ENCODE peak calls at places on chromosomes 2 and 18, in eight cellular contexts. One of them, this sample, is unnamed.

GRCh38 chr2:37652199-37652640 is 19.2 kb downstream of the CDC42EP3 start:
- DNase-seq in skeletal muscle cell: peak
- DNase-seq in activated CD8-positive, alpha-beta T cell treated with anti-CD3 and anti-CD28 coated beads, Interleukin-2, amount 10 ng/mL, durations not matched to agents 7 days and 5 days: no peak
- DNase-seq in Calu3: no peak
- DNase-seq in hepatic stellate cell: peak
- DNase-seq in stimulated activated CD4-positive, alpha-beta T cell treated with anti-CD3 and anti-CD28 coated beads, Interleukin-15, amount 100 ng/mL, for 24 hours: no peak
- DNase-seq in naive thymus-derived CD8-positive, alpha-beta T cell: no peak
- DNase-seq in transverse colon: no peak
- DNase-seq in this sample: peak

GRCh38 chr2:39568561-39569006 is 97.1 kb upstream of the TMEM178A start:
- DNase-seq in skeletal muscle cell: peak
- DNase-seq in activated CD8-positive, alpha-beta T cell treated with anti-CD3 and anti-CD28 coated beads, Interleukin-2, amount 10 ng/mL, durations not matched to agents 7 days and 5 days: no peak
- DNase-seq in Calu3: no peak
- DNase-seq in hepatic stellate cell: peak
- DNase-seq in stimulated activated CD4-positive, alpha-beta T cell treated with anti-CD3 and anti-CD28 coated beads, Interleukin-15, amount 100 ng/mL, for 24 hours: no peak
- DNase-seq in naive thymus-derived CD8-positive, alpha-beta T cell: no peak
- DNase-seq in transverse colon: no peak
- DNase-seq in this sample: peak

GRCh38 chr2:37412201-37412600 is 67.8 kb downstream of the QPCT start:
- DNase-seq in skeletal muscle cell: no peak
- DNase-seq in activated CD8-positive, alpha-beta T cell treated with anti-CD3 and anti-CD28 coated beads, Interleukin-2, amount 10 ng/mL, durations not matched to agents 7 days and 5 days: no peak
- DNase-seq in Calu3: no peak
- DNase-seq in hepatic stellate cell: no peak
- DNase-seq in stimulated activated CD4-positive, alpha-beta T cell treated with anti-CD3 and anti-CD28 coated beads, Interleukin-15, amount 100 ng/mL, for 24 hours: no peak
- DNase-seq in naive thymus-derived CD8-positive, alpha-beta T cell: no peak
- DNase-seq in transverse colon: no peak
- DNase-seq in this sample: no peak

GRCh38 chr18:24791736-24792135 is 331.3 kb downstream of the HRH4 start:
- DNase-seq in skeletal muscle cell: no peak
- DNase-seq in activated CD8-positive, alpha-beta T cell treated with anti-CD3 and anti-CD28 coated beads, Interleukin-2, amount 10 ng/mL, durations not matched to agents 7 days and 5 days: no peak
- DNase-seq in Calu3: no peak
- DNase-seq in hepatic stellate cell: no peak
- DNase-seq in stimulated activated CD4-positive, alpha-beta T cell treated with anti-CD3 and anti-CD28 coated beads, Interleukin-15, amount 100 ng/mL, for 24 hours: no peak
- DNase-seq in naive thymus-derived CD8-positive, alpha-beta T cell: no peak
- DNase-seq in transverse colon: no peak
- DNase-seq in this sample: no peak

GRCh38 chr2:128310094-128310716 is 8.5 kb downstream of the HS6ST1 start:
- DNase-seq in skeletal muscle cell: no peak
- DNase-seq in activated CD8-positive, alpha-beta T cell treated with anti-CD3 and anti-CD28 coated beads, Interleukin-2, amount 10 ng/mL, durations not matched to agents 7 days and 5 days: no peak
- DNase-seq in Calu3: no peak
- DNase-seq in hepatic stellate cell: no peak
- DNase-seq in stimulated activated CD4-positive, alpha-beta T cell treated with anti-CD3 and anti-CD28 coated beads, Interleukin-15, amount 100 ng/mL, for 24 hours: peak
- DNase-seq in naive thymus-derived CD8-positive, alpha-beta T cell: no peak
- DNase-seq in transverse colon: no peak
- DNase-seq in this sample: no peak

GRCh38 chr2:196479350-196479749 is 160.2 kb upstream of the CCDC150 start:
- DNase-seq in skeletal muscle cell: peak
- DNase-seq in activated CD8-positive, alpha-beta T cell treated with anti-CD3 and anti-CD28 coated beads, Interleukin-2, amount 10 ng/mL, durations not matched to agents 7 days and 5 days: no peak
- DNase-seq in Calu3: no peak
- DNase-seq in hepatic stellate cell: peak
- DNase-seq in stimulated activated CD4-positive, alpha-beta T cell treated with anti-CD3 and anti-CD28 coated beads, Interleukin-15, amount 100 ng/mL, for 24 hours: no peak
- DNase-seq in naive thymus-derived CD8-positive, alpha-beta T cell: no peak
- DNase-seq in transverse colon: no peak
- DNase-seq in this sample: peak

GRCh38 chr2:196849895-196850294 is 40.7 kb upstream of the C2orf66 start:
- DNase-seq in skeletal muscle cell: peak
- DNase-seq in activated CD8-positive, alpha-beta T cell treated with anti-CD3 and anti-CD28 coated beads, Interleukin-2, amount 10 ng/mL, durations not matched to agents 7 days and 5 days: no peak
- DNase-seq in Calu3: peak
- DNase-seq in hepatic stellate cell: peak
- DNase-seq in stimulated activated CD4-positive, alpha-beta T cell treated with anti-CD3 and anti-CD28 coated beads, Interleukin-15, amount 100 ng/mL, for 24 hours: no peak
- DNase-seq in naive thymus-derived CD8-positive, alpha-beta T cell: no peak
- DNase-seq in transverse colon: peak
- DNase-seq in this sample: peak

GRCh38 chr2:207819021-207819687 is 49.4 kb upstream of the FZD5 start:
- DNase-seq in skeletal muscle cell: no peak
- DNase-seq in activated CD8-positive, alpha-beta T cell treated with anti-CD3 and anti-CD28 coated beads, Interleukin-2, amount 10 ng/mL, durations not matched to agents 7 days and 5 days: no peak
- DNase-seq in Calu3: peak
- DNase-seq in hepatic stellate cell: no peak
- DNase-seq in stimulated activated CD4-positive, alpha-beta T cell treated with anti-CD3 and anti-CD28 coated beads, Interleukin-15, amount 100 ng/mL, for 24 hours: no peak
- DNase-seq in naive thymus-derived CD8-positive, alpha-beta T cell: no peak
- DNase-seq in transverse colon: no peak
- DNase-seq in this sample: no peak

GRCh38 chr2:63654959-63655358 is 66.2 kb downstream of the MDH1 start:
- DNase-seq in skeletal muscle cell: no peak
- DNase-seq in activated CD8-positive, alpha-beta T cell treated with anti-CD3 and anti-CD28 coated beads, Interleukin-2, amount 10 ng/mL, durations not matched to agents 7 days and 5 days: no peak
- DNase-seq in Calu3: no peak
- DNase-seq in hepatic stellate cell: no peak
- DNase-seq in stimulated activated CD4-positive, alpha-beta T cell treated with anti-CD3 and anti-CD28 coated beads, Interleukin-15, amount 100 ng/mL, for 24 hours: peak
- DNase-seq in naive thymus-derived CD8-positive, alpha-beta T cell: no peak
- DNase-seq in transverse colon: no peak
- DNase-seq in this sample: peak

GRCh38 chr2:132816234-132816633 is 146.2 kb upstream of the LYPD1 start:
- DNase-seq in skeletal muscle cell: no peak
- DNase-seq in activated CD8-positive, alpha-beta T cell treated with anti-CD3 and anti-CD28 coated beads, Interleukin-2, amount 10 ng/mL, durations not matched to agents 7 days and 5 days: no peak
- DNase-seq in Calu3: no peak
- DNase-seq in hepatic stellate cell: no peak
- DNase-seq in stimulated activated CD4-positive, alpha-beta T cell treated with anti-CD3 and anti-CD28 coated beads, Interleukin-15, amount 100 ng/mL, for 24 hours: no peak
- DNase-seq in naive thymus-derived CD8-positive, alpha-beta T cell: no peak
- DNase-seq in transverse colon: no peak
- DNase-seq in this sample: no peak

GRCh38 chr18:7847357-7847756 is 280.2 kb downstream of the PTPRM start:
- DNase-seq in skeletal muscle cell: no peak
- DNase-seq in activated CD8-positive, alpha-beta T cell treated with anti-CD3 and anti-CD28 coated beads, Interleukin-2, amount 10 ng/mL, durations not matched to agents 7 days and 5 days: no peak
- DNase-seq in Calu3: no peak
- DNase-seq in hepatic stellate cell: no peak
- DNase-seq in stimulated activated CD4-positive, alpha-beta T cell treated with anti-CD3 and anti-CD28 coated beads, Interleukin-15, amount 100 ng/mL, for 24 hours: no peak
- DNase-seq in naive thymus-derived CD8-positive, alpha-beta T cell: no peak
- DNase-seq in transverse colon: no peak
- DNase-seq in this sample: no peak

GRCh38 chr2:39902103-39902502 is 123.0 kb upstream of the THUMPD2 start:
- DNase-seq in skeletal muscle cell: peak
- DNase-seq in activated CD8-positive, alpha-beta T cell treated with anti-CD3 and anti-CD28 coated beads, Interleukin-2, amount 10 ng/mL, durations not matched to agents 7 days and 5 days: no peak
- DNase-seq in Calu3: no peak
- DNase-seq in hepatic stellate cell: no peak
- DNase-seq in stimulated activated CD4-positive, alpha-beta T cell treated with anti-CD3 and anti-CD28 coated beads, Interleukin-15, amount 100 ng/mL, for 24 hours: no peak
- DNase-seq in naive thymus-derived CD8-positive, alpha-beta T cell: no peak
- DNase-seq in transverse colon: no peak
- DNase-seq in this sample: peak

GRCh38 chr2:84280873-84281272 is 178.2 kb downstream of the SUCLG1 start:
- DNase-seq in skeletal muscle cell: no peak
- DNase-seq in activated CD8-positive, alpha-beta T cell treated with anti-CD3 and anti-CD28 coated beads, Interleukin-2, amount 10 ng/mL, durations not matched to agents 7 days and 5 days: no peak
- DNase-seq in Calu3: no peak
- DNase-seq in hepatic stellate cell: no peak
- DNase-seq in stimulated activated CD4-positive, alpha-beta T cell treated with anti-CD3 and anti-CD28 coated beads, Interleukin-15, amount 100 ng/mL, for 24 hours: no peak
- DNase-seq in naive thymus-derived CD8-positive, alpha-beta T cell: no peak
- DNase-seq in transverse colon: no peak
- DNase-seq in this sample: no peak

GRCh38 chr18:37254256-37254880 is 311.2 kb downstream of the CELF4 start:
- DNase-seq in skeletal muscle cell: no peak
- DNase-seq in activated CD8-positive, alpha-beta T cell treated with anti-CD3 and anti-CD28 coated beads, Interleukin-2, amount 10 ng/mL, durations not matched to agents 7 days and 5 days: no peak
- DNase-seq in Calu3: no peak
- DNase-seq in hepatic stellate cell: no peak
- DNase-seq in stimulated activated CD4-positive, alpha-beta T cell treated with anti-CD3 and anti-CD28 coated beads, Interleukin-15, amount 100 ng/mL, for 24 hours: no peak
- DNase-seq in naive thymus-derived CD8-positive, alpha-beta T cell: no peak
- DNase-seq in transverse colon: no peak
- DNase-seq in this sample: no peak

GRCh38 chr2:65746919-65747678 is 314.7 kb upstream of the SPRED2 start:
- DNase-seq in skeletal muscle cell: no peak
- DNase-seq in activated CD8-positive, alpha-beta T cell treated with anti-CD3 and anti-CD28 coated beads, Interleukin-2, amount 10 ng/mL, durations not matched to agents 7 days and 5 days: no peak
- DNase-seq in Calu3: no peak
- DNase-seq in hepatic stellate cell: peak
- DNase-seq in stimulated activated CD4-positive, alpha-beta T cell treated with anti-CD3 and anti-CD28 coated beads, Interleukin-15, amount 100 ng/mL, for 24 hours: no peak
- DNase-seq in naive thymus-derived CD8-positive, alpha-beta T cell: no peak
- DNase-seq in transverse colon: no peak
- DNase-seq in this sample: no peak

GRCh38 chr2:162156149-162156548 is 4.1 kb upstream of the GCG start:
- DNase-seq in skeletal muscle cell: no peak
- DNase-seq in activated CD8-positive, alpha-beta T cell treated with anti-CD3 and anti-CD28 coated beads, Interleukin-2, amount 10 ng/mL, durations not matched to agents 7 days and 5 days: no peak
- DNase-seq in Calu3: no peak
- DNase-seq in hepatic stellate cell: no peak
- DNase-seq in stimulated activated CD4-positive, alpha-beta T cell treated with anti-CD3 and anti-CD28 coated beads, Interleukin-15, amount 100 ng/mL, for 24 hours: no peak
- DNase-seq in naive thymus-derived CD8-positive, alpha-beta T cell: no peak
- DNase-seq in transverse colon: no peak
- DNase-seq in this sample: no peak

GRCh38 chr2:218168635-218169462 is 2.1 kb upstream of the CXCR1 start:
- DNase-seq in skeletal muscle cell: no peak
- DNase-seq in activated CD8-positive, alpha-beta T cell treated with anti-CD3 and anti-CD28 coated beads, Interleukin-2, amount 10 ng/mL, durations not matched to agents 7 days and 5 days: peak
- DNase-seq in Calu3: peak
- DNase-seq in hepatic stellate cell: peak
- DNase-seq in stimulated activated CD4-positive, alpha-beta T cell treated with anti-CD3 and anti-CD28 coated beads, Interleukin-15, amount 100 ng/mL, for 24 hours: peak
- DNase-seq in naive thymus-derived CD8-positive, alpha-beta T cell: peak
- DNase-seq in transverse colon: peak
- DNase-seq in this sample: no peak

GRCh38 chr2:165624139-165624803 is 154.8 kb downstream of the CSRNP3 start:
- DNase-seq in skeletal muscle cell: no peak
- DNase-seq in activated CD8-positive, alpha-beta T cell treated with anti-CD3 and anti-CD28 coated beads, Interleukin-2, amount 10 ng/mL, durations not matched to agents 7 days and 5 days: no peak
- DNase-seq in Calu3: no peak
- DNase-seq in hepatic stellate cell: no peak
- DNase-seq in stimulated activated CD4-positive, alpha-beta T cell treated with anti-CD3 and anti-CD28 coated beads, Interleukin-15, amount 100 ng/mL, for 24 hours: no peak
- DNase-seq in naive thymus-derived CD8-positive, alpha-beta T cell: no peak
- DNase-seq in transverse colon: no peak
- DNase-seq in this sample: no peak

GRCh38 chr2:224894356-224894755 is 147.9 kb downstream of the DOCK10 start:
- DNase-seq in skeletal muscle cell: no peak
- DNase-seq in activated CD8-positive, alpha-beta T cell treated with anti-CD3 and anti-CD28 coated beads, Interleukin-2, amount 10 ng/mL, durations not matched to agents 7 days and 5 days: no peak
- DNase-seq in Calu3: no peak
- DNase-seq in hepatic stellate cell: no peak
- DNase-seq in stimulated activated CD4-positive, alpha-beta T cell treated with anti-CD3 and anti-CD28 coated beads, Interleukin-15, amount 100 ng/mL, for 24 hours: no peak
- DNase-seq in naive thymus-derived CD8-positive, alpha-beta T cell: no peak
- DNase-seq in transverse colon: no peak
- DNase-seq in this sample: no peak

GRCh38 chr2:46984642-46985476 is 69.3 kb upstream of the MCFD2 start:
- DNase-seq in skeletal muscle cell: peak
- DNase-seq in activated CD8-positive, alpha-beta T cell treated with anti-CD3 and anti-CD28 coated beads, Interleukin-2, amount 10 ng/mL, durations not matched to agents 7 days and 5 days: peak
- DNase-seq in Calu3: peak
- DNase-seq in hepatic stellate cell: peak
- DNase-seq in stimulated activated CD4-positive, alpha-beta T cell treated with anti-CD3 and anti-CD28 coated beads, Interleukin-15, amount 100 ng/mL, for 24 hours: peak
- DNase-seq in naive thymus-derived CD8-positive, alpha-beta T cell: no peak
- DNase-seq in transverse colon: peak
- DNase-seq in this sample: peak

GRCh38 chr2:19361325-19361990 is 3.0 kb upstream of the OSR1 start:
- DNase-seq in skeletal muscle cell: no peak
- DNase-seq in activated CD8-positive, alpha-beta T cell treated with anti-CD3 and anti-CD28 coated beads, Interleukin-2, amount 10 ng/mL, durations not matched to agents 7 days and 5 days: peak
- DNase-seq in Calu3: peak
- DNase-seq in hepatic stellate cell: no peak
- DNase-seq in stimulated activated CD4-positive, alpha-beta T cell treated with anti-CD3 and anti-CD28 coated beads, Interleukin-15, amount 100 ng/mL, for 24 hours: no peak
- DNase-seq in naive thymus-derived CD8-positive, alpha-beta T cell: no peak
- DNase-seq in transverse colon: peak
- DNase-seq in this sample: no peak

GRCh38 chr2:164840930-164841718 is 499 bp downstream of the COBLL1 start:
- DNase-seq in skeletal muscle cell: peak
- DNase-seq in activated CD8-positive, alpha-beta T cell treated with anti-CD3 and anti-CD28 coated beads, Interleukin-2, amount 10 ng/mL, durations not matched to agents 7 days and 5 days: peak
- DNase-seq in Calu3: peak
- DNase-seq in hepatic stellate cell: peak
- DNase-seq in stimulated activated CD4-positive, alpha-beta T cell treated with anti-CD3 and anti-CD28 coated beads, Interleukin-15, amount 100 ng/mL, for 24 hours: peak
- DNase-seq in naive thymus-derived CD8-positive, alpha-beta T cell: no peak
- DNase-seq in transverse colon: peak
- DNase-seq in this sample: peak

GRCh38 chr2:120222186-120223033 is 790 bp downstream of the TMEM185B start:
- DNase-seq in skeletal muscle cell: no peak
- DNase-seq in activated CD8-positive, alpha-beta T cell treated with anti-CD3 and anti-CD28 coated beads, Interleukin-2, amount 10 ng/mL, durations not matched to agents 7 days and 5 days: no peak
- DNase-seq in Calu3: no peak
- DNase-seq in hepatic stellate cell: no peak
- DNase-seq in stimulated activated CD4-positive, alpha-beta T cell treated with anti-CD3 and anti-CD28 coated beads, Interleukin-15, amount 100 ng/mL, for 24 hours: no peak
- DNase-seq in naive thymus-derived CD8-positive, alpha-beta T cell: no peak
- DNase-seq in transverse colon: peak
- DNase-seq in this sample: no peak

GRCh38 chr2:28616618-28617017 is 120.8 kb downstream of the PLB1 start:
- DNase-seq in skeletal muscle cell: no peak
- DNase-seq in activated CD8-positive, alpha-beta T cell treated with anti-CD3 and anti-CD28 coated beads, Interleukin-2, amount 10 ng/mL, durations not matched to agents 7 days and 5 days: no peak
- DNase-seq in Calu3: no peak
- DNase-seq in hepatic stellate cell: no peak
- DNase-seq in stimulated activated CD4-positive, alpha-beta T cell treated with anti-CD3 and anti-CD28 coated beads, Interleukin-15, amount 100 ng/mL, for 24 hours: no peak
- DNase-seq in naive thymus-derived CD8-positive, alpha-beta T cell: no peak
- DNase-seq in transverse colon: no peak
- DNase-seq in this sample: no peak

GRCh38 chr2:208183937-208184336 is 5.9 kb downstream of the C2orf80 start:
- DNase-seq in skeletal muscle cell: no peak
- DNase-seq in activated CD8-positive, alpha-beta T cell treated with anti-CD3 and anti-CD28 coated beads, Interleukin-2, amount 10 ng/mL, durations not matched to agents 7 days and 5 days: no peak
- DNase-seq in Calu3: no peak
- DNase-seq in hepatic stellate cell: no peak
- DNase-seq in stimulated activated CD4-positive, alpha-beta T cell treated with anti-CD3 and anti-CD28 coated beads, Interleukin-15, amount 100 ng/mL, for 24 hours: no peak
- DNase-seq in naive thymus-derived CD8-positive, alpha-beta T cell: no peak
- DNase-seq in transverse colon: no peak
- DNase-seq in this sample: no peak

GRCh38 chr2:233244818-233245217 is 6.7 kb upstream of the ATG16L1 start:
- DNase-seq in skeletal muscle cell: no peak
- DNase-seq in activated CD8-positive, alpha-beta T cell treated with anti-CD3 and anti-CD28 coated beads, Interleukin-2, amount 10 ng/mL, durations not matched to agents 7 days and 5 days: no peak
- DNase-seq in Calu3: no peak
- DNase-seq in hepatic stellate cell: no peak
- DNase-seq in stimulated activated CD4-positive, alpha-beta T cell treated with anti-CD3 and anti-CD28 coated beads, Interleukin-15, amount 100 ng/mL, for 24 hours: no peak
- DNase-seq in naive thymus-derived CD8-positive, alpha-beta T cell: no peak
- DNase-seq in transverse colon: no peak
- DNase-seq in this sample: no peak

GRCh38 chr18:27685807-27686412 is 491.0 kb downstream of the CDH2 start:
- DNase-seq in skeletal muscle cell: no peak
- DNase-seq in activated CD8-positive, alpha-beta T cell treated with anti-CD3 and anti-CD28 coated beads, Interleukin-2, amount 10 ng/mL, durations not matched to agents 7 days and 5 days: no peak
- DNase-seq in Calu3: peak
- DNase-seq in hepatic stellate cell: peak
- DNase-seq in stimulated activated CD4-positive, alpha-beta T cell treated with anti-CD3 and anti-CD28 coated beads, Interleukin-15, amount 100 ng/mL, for 24 hours: peak
- DNase-seq in naive thymus-derived CD8-positive, alpha-beta T cell: no peak
- DNase-seq in transverse colon: no peak
- DNase-seq in this sample: peak

This sample was measured in stromal cell of bone marrow.